ENCODE peak calls at places on chromosome 13, in four cellular contexts. One of them, this sample, is unnamed.

GRCh38 chr13:32537580-32538233 is 888 bp downstream of the N4BP2L2 start:
- DNase-seq in anterior cingulate cortex: peak
- DNase-seq in T-cell: no peak
- DNase-seq in M059J: no peak
- DNase-seq in this sample: no peak

GRCh38 chr13:49020940-49021548 is 45.3 kb downstream of the FNDC3A start:
- DNase-seq in anterior cingulate cortex: no peak
- DNase-seq in T-cell: no peak
- DNase-seq in M059J: peak
- DNase-seq in this sample: no peak

GRCh38 chr13:67143544-67144115 is 86.5 kb downstream of the PCDH9 start:
- DNase-seq in M059J: no peak
- DNase-seq in anterior cingulate cortex: no peak
- DNase-seq in T-cell: no peak
- DNase-seq in this sample: no peak

GRCh38 chr13:46492946-46493345 is 60.0 kb upstream of the LRCH1 start:
- DNase-seq in M059J: peak
- DNase-seq in anterior cingulate cortex: no peak
- DNase-seq in T-cell: no peak
- DNase-seq in this sample: no peak

GRCh38 chr13:60000081-60000480 is 163.6 kb downstream of the DIAPH3 start:
- DNase-seq in T-cell: no peak
- DNase-seq in M059J: no peak
- DNase-seq in anterior cingulate cortex: no peak
- DNase-seq in this sample: no peak

GRCh38 chr13:113881614-113882265 is 17.9 kb upstream of the GAS6 start:
- DNase-seq in T-cell: no peak
- DNase-seq in anterior cingulate cortex: no peak
- DNase-seq in M059J: peak
- DNase-seq in this sample: peak

GRCh38 chr13:84844473-84844872 is 954.7 kb downstream of the SLITRK6 start:
- DNase-seq in M059J: peak
- DNase-seq in anterior cingulate cortex: no peak
- DNase-seq in T-cell: no peak
- DNase-seq in this sample: no peak

GRCh38 chr13:43545317-43545874 is 241.4 kb downstream of the ENOX1 start:
- DNase-seq in M059J: no peak
- DNase-seq in T-cell: no peak
- DNase-seq in anterior cingulate cortex: no peak
- DNase-seq in this sample: no peak

GRCh38 chr13:66657165-66657895 is 572.8 kb downstream of the PCDH9 start:
- DNase-seq in T-cell: no peak
- DNase-seq in anterior cingulate cortex: peak
- DNase-seq in M059J: peak
- DNase-seq in this sample: no peak

GRCh38 chr13:113117956-113118327 is 4.7 kb upstream of the F10 start:
- DNase-seq in T-cell: no peak
- DNase-seq in M059J: no peak
- DNase-seq in anterior cingulate cortex: no peak
- DNase-seq in this sample: no peak

GRCh38 chr13:27869436-27870090 is 50.2 kb upstream of the PDX1 start:
- DNase-seq in T-cell: no peak
- DNase-seq in M059J: no peak
- DNase-seq in anterior cingulate cortex: no peak
- DNase-seq in this sample: no peak

GRCh38 chr13:57666554-57666953 is 35.0 kb downstream of the PCDH17 start:
- DNase-seq in T-cell: no peak
- DNase-seq in anterior cingulate cortex: no peak
- DNase-seq in M059J: no peak
- DNase-seq in this sample: no peak

GRCh38 chr13:38008636-38009035 is 139.1 kb upstream of the TRPC4 start:
- DNase-seq in anterior cingulate cortex: no peak
- DNase-seq in M059J: no peak
- DNase-seq in T-cell: no peak
- DNase-seq in this sample: no peak

GRCh38 chr13:113291997-113292862 is 4.8 kb upstream of the LAMP1 start:
- DNase-seq in M059J: no peak
- DNase-seq in T-cell: no peak
- DNase-seq in anterior cingulate cortex: peak
- DNase-seq in this sample: no peak

GRCh38 chr13:28329395-28330158 is 165.4 kb downstream of the FLT1 start:
- DNase-seq in anterior cingulate cortex: no peak
- DNase-seq in M059J: peak
- DNase-seq in T-cell: no peak
- DNase-seq in this sample: no peak

GRCh38 chr13:51518847-51519246 is 65.4 kb upstream of the WDFY2 start:
- DNase-seq in M059J: peak
- DNase-seq in anterior cingulate cortex: no peak
- DNase-seq in T-cell: no peak
- DNase-seq in this sample: no peak

GRCh38 chr13:35131471-35131870 is 189.4 kb downstream of the NBEA start:
- DNase-seq in T-cell: no peak
- DNase-seq in M059J: no peak
- DNase-seq in anterior cingulate cortex: no peak
- DNase-seq in this sample: no peak

GRCh38 chr13:33110713-33111413 is 94.6 kb downstream of the KL start:
- DNase-seq in M059J: no peak
- DNase-seq in T-cell: no peak
- DNase-seq in anterior cingulate cortex: no peak
- DNase-seq in this sample: no peak

GRCh38 chr13:108326318-108326717 is 56.8 kb downstream of the TNFSF13B start:
- DNase-seq in anterior cingulate cortex: no peak
- DNase-seq in T-cell: no peak
- DNase-seq in M059J: no peak
- DNase-seq in this sample: no peak

GRCh38 chr13:95463516-95463915 is 89.0 kb upstream of the CLDN10 start:
- DNase-seq in T-cell: no peak
- DNase-seq in M059J: peak
- DNase-seq in anterior cingulate cortex: no peak
- DNase-seq in this sample: no peak

GRCh38 chr13:28527629-28528028 is 32.7 kb upstream of the FLT1 start:
- DNase-seq in anterior cingulate cortex: no peak
- DNase-seq in M059J: no peak
- DNase-seq in T-cell: no peak
- DNase-seq in this sample: no peak

GRCh38 chr13:76723551-76724232 is 162.5 kb downstream of the KCTD12 start:
- DNase-seq in T-cell: peak
- DNase-seq in M059J: peak
- DNase-seq in anterior cingulate cortex: no peak
- DNase-seq in this sample: no peak

GRCh38 chr13:113616281-113616906 is 31.8 kb downstream of the TFDP1 start:
- DNase-seq in anterior cingulate cortex: no peak
- DNase-seq in T-cell: no peak
- DNase-seq in M059J: no peak
- DNase-seq in this sample: no peak

GRCh38 chr13:112928958-112929777 is 39.8 kb upstream of the MCF2L start:
- DNase-seq in T-cell: no peak
- DNase-seq in anterior cingulate cortex: no peak
- DNase-seq in M059J: no peak
- DNase-seq in this sample: no peak

GRCh38 chr13:92260363-92260762 is 861.9 kb downstream of the GPC5 start:
- DNase-seq in anterior cingulate cortex: no peak
- DNase-seq in T-cell: no peak
- DNase-seq in M059J: no peak
- DNase-seq in this sample: no peak

This sample was measured in type B pancreatic cell.